ENCODE peak calls at places on chromosomes 7 and 10, in six cellular contexts. O is prostate gland; T is tibial nerve; B is CD8-positive, alpha-beta memory T cell; W is psoas muscle; N is spleen. F is an unnamed sample. For H3K9me3, the result is how much of the 10 kb centered on the place peaks cover.

GRCh38 chr7:105654994-105655900 is 74.0 kb upstream of the EFCAB10 start:
- DNase-seq in T (no peak), N (no peak), W (no peak), O (no peak), B (no peak), F (no peak)

GRCh38 chr10:122749886-122750285 is 50.2 kb upstream of the C10orf120 start:
- DNase-seq in B (no peak), T (no peak), W (no peak), O (no peak), N (no peak), F (no peak)

GRCh38 chr10:73110345-73110849 is at the start of gene NUDT13:
- DNase-seq in O (peak), B (peak), T (peak), N (no peak), W (peak), F (peak)

GRCh38 chr7:55131421-55131929 is 112.7 kb downstream of the EGFR start:
- DNase-seq in T (no peak), B (no peak), N (no peak), W (no peak), O (no peak), F (no peak)

GRCh38 chr7:130069179-130069977 is 956 bp upstream of the KLHDC10 start:
- DNase-seq in B (no peak), T (no peak), W (no peak), O (no peak), N (no peak), F (no peak)

GRCh38 chr7:46972205-46972604 is 609.7 kb downstream of the TNS3 start:
- DNase-seq in N (no peak), W (no peak), O (no peak), B (no peak), T (no peak), F (no peak)

GRCh38 chr10:84522612-84523462 is 194.4 kb downstream of the CCSER2 start:
- DNase-seq in O (no peak), B (no peak), T (no peak), N (no peak), W (no peak), F (no peak)

GRCh38 chr10:83190614-83191013 is 948.7 kb upstream of the GHITM start:
- DNase-seq in O (no peak), B (no peak), W (no peak), N (no peak), T (no peak), F (no peak)

DNA sequence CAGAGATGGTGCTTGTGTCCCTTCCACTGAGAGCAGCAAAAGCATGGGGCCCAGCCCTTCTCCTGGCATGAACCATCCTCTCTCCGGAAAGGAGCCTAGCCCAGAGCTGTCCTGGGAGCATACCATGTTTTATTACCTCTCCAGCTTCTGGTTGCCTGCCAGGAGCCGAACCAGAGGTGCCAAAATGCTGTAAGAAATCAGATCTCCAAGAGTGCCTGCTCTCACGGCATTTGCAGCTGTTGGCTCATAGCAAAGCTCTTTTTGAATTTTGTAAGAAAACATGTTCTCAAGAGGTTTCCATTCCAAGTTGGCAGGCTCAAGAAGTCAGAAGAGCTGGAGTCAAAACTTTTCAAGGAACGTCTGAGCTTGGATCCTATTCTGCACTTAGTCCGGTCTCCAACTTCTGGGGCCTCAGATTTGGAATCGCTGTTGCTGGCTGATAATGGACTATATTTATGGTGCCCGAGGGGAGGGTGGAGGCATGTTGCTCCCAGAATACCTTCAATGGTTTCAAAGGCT is 211.7 kb upstream of the MKI67 start:
- DNase-seq in T (peak), W (peak), B (no peak), O (peak), N (no peak), F (no peak)
- H3K4me3 ChIP-seq in T (no peak), W (peak), B (no peak), O (no peak), N (no peak), F (no peak)

GRCh38 chr10:102117391-102118159 is 2.6 kb downstream of the LDB1 start:
- DNase-seq in N (peak), T (peak), W (peak), B (peak), O (peak), F (peak)

GRCh38 chr10:102120142-102120986 is at the start of gene LDB1:
- DNase-seq in T (peak), B (peak), N (peak), W (peak), O (peak), F (peak)

GRCh38 chr10:102120987-102121738 is 995 bp upstream of the LDB1 start:
- DNase-seq in O (peak), B (no peak), T (peak), N (peak), W (peak), F (no peak)

GRCh38 chr10:102119417-102120141 is 589 bp downstream of the LDB1 start:
- DNase-seq in B (no peak), O (peak), W (peak), T (peak), N (peak), F (peak)

GRCh38 chr10:102118867-102119266 is 1.3 kb downstream of the LDB1 start:
- DNase-seq in O (peak), B (no peak), N (peak), W (no peak), T (no peak), F (no peak)
- H3K9me3 ChIP-seq in O (under half), B (under half), N (under half), W (under half), T (under half), F (under half)

DNA sequence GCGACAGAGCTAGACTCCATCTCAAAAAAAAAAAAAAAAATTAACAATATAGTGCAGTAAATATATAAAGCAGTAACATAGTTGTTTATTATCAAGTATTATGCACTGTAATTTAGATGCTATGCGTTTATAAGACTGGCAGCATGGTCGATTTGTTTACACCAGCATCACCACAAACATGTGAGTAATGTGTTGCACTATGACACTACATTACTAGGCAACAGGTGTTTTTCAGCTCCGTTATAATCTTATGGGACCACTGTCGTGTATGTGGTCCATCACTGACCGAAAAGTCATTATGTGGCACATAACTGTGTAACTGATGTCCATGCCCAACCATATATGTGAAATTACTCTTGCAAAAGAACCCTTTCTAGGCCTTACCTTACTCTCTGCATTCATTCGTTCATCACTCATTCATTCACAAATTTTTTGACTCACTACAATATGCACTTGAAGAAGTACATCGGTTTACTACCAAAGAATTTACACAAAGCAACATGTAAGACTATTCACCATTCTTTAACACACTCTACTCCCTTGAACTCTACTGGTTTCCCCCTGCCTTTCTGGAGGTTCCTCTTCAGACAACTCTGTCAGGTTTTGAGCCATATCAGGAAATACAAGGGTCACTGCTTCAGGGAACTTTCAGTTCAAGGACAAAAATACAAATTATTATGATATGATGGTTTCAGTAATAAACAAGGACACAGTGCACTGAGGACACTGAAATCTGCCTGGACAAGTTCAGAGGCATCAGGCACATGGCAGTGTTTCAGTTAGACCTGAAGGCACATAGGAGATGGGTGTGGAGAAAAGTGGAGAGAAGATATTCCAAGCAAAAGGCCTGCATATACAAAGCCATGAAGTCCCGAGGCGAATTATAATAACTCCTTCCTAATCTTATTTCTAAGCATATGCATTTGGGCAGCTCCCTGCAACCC is 17.4 kb downstream of the ITGB1 start:
- DNase-seq in B (no peak), N (no peak), O (no peak), W (no peak), T (no peak), F (no peak)
- H3K4me3 ChIP-seq in B (no peak), N (no peak), O (no peak), W (peak), T (no peak), F (no peak)

GRCh38 chr7:158190756-158191155 is 396.9 kb downstream of the PTPRN2 start:
- DNase-seq in B (no peak), O (no peak), W (no peak), T (no peak), N (peak), F (no peak)
- H3K9me3 ChIP-seq in B (under half), O (under half), W (under half), T (under half), N (half or more), F (under half)

GRCh38 chr7:132755538-132756481 is 179.5 kb upstream of the PLXNA4 start:
- DNase-seq in O (no peak), W (no peak), B (no peak), N (no peak), T (no peak), F (no peak)

GRCh38 chr7:132751282-132751647 is 175.0 kb upstream of the PLXNA4 start:
- DNase-seq in N (no peak), B (no peak), O (no peak), W (no peak), T (no peak), F (no peak)

GRCh38 chr7:132750056-132750455 is 173.8 kb upstream of the PLXNA4 start:
- DNase-seq in B (no peak), W (no peak), O (no peak), T (no peak), N (no peak), F (no peak)

GRCh38 chr7:132752431-132752830 is 176.2 kb upstream of the PLXNA4 start:
- DNase-seq in W (no peak), T (no peak), B (no peak), O (no peak), N (no peak), F (no peak)

DNA sequence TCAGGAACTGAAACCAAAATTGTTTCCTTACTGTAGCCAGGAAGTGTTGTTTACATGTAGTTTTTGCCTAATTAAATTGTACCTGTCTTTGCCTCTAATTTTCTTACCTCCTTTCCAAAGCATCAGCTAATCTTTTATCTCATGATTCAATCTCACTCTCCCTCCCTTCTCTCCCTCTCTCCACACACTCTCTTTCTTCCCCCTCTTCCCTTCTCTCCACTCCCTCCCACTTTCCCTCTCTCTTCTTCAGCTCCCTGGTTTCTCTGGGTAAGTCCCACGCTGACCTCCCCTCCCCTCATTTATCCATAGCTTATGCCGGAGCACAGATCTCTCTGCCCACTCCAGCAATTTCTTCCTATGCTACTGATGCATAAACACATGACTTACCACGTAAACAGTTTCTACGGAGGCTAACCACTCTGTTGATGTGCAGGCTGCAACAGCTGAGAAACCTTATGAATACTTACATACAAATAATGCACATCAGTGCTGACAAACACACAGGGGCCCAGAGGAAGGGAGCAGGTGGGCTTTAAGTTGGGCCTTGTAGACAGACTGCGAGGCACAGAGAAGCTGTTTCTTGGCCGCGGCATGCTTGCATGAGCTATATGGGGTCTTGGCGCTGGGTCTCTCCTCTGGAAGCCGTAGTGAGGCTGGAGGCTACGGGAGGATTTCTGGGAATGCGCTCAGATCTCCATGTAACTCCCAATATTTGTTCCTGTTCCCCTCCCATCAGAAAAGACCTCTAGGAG is 174.4 kb upstream of the PLXNA4 start:
- DNase-seq in B (no peak), O (no peak), T (no peak), W (no peak), N (no peak), F (no peak)
- H3K4me3 ChIP-seq in B (no peak), O (no peak), T (no peak), W (no peak), N (no peak), F (no peak)